ENCODE peak calls at places on chromosome 3, in five cellular contexts. M is T1000, Q is NCI-H446, Y is iPS-NIHi11, A is OCI-M1. F is an unnamed sample.

GRCh38 chr3:71453319-71453718 is 130.2 kb downstream of the FOXP1 start:
- DNase-seq in M (no peak), Q (no peak), Y (no peak), A (no peak), F (no peak)

GRCh38 chr3:55167586-55168317 is 239.9 kb upstream of the LRTM1 start:
- DNase-seq in M (no peak), Q (no peak), Y (no peak), A (no peak), F (no peak)

GRCh38 chr3:38960953-38961622 is 90.7 kb downstream of the SCN11A start:
- DNase-seq in M (no peak), Q (no peak), Y (peak), A (peak), F (peak)

GRCh38 chr3:185200639-185201038 is 47.8 kb upstream of the C3orf70 start:
- DNase-seq in M (no peak), Q (no peak), Y (no peak), A (no peak), F (no peak)

GRCh38 chr3:33312361-33312760 is 35.1 kb downstream of the FBXL2 start:
- DNase-seq in M (no peak), Q (no peak), Y (no peak), A (peak), F (no peak)

GRCh38 chr3:15633766-15634588 is 32.4 kb downstream of the BTD start:
- DNase-seq in M (no peak), Q (no peak), Y (no peak), A (no peak), F (no peak)

GRCh38 chr3:64872385-64872784 is 184.6 kb upstream of the ADAMTS9 start:
- DNase-seq in M (no peak), Q (no peak), Y (no peak), A (no peak), F (no peak)

GRCh38 chr3:185786956-185787877 is 37.6 kb downstream of the IGF2BP2 start:
- DNase-seq in M (no peak), Q (no peak), Y (no peak), A (no peak), F (no peak)

GRCh38 chr3:36494461-36495109 is 114.3 kb downstream of the STAC start:
- DNase-seq in M (no peak), Q (no peak), Y (no peak), A (peak), F (no peak)

GRCh38 chr3:61927332-61927731 is 366.0 kb downstream of the PTPRG start:
- DNase-seq in M (no peak), Q (peak), Y (no peak), A (no peak), F (no peak)

GRCh38 chr3:43363621-43364266 is 77.4 kb downstream of the SNRK start:
- DNase-seq in M (no peak), Q (no peak), Y (no peak), A (no peak), F (no peak)

GRCh38 chr3:45055411-45056143 is 29.5 kb downstream of the CLEC3B start:
- DNase-seq in M (peak), Q (no peak), Y (peak), A (peak), F (peak)

GRCh38 chr3:142886938-142887337 is 1.9 kb downstream of the PCOLCE2 start:
- DNase-seq in M (peak), Q (no peak), Y (no peak), A (peak), F (no peak)

GRCh38 chr3:64008017-64008416 is 15.3 kb downstream of the PSMD6 start:
- DNase-seq in M (no peak), Q (no peak), Y (no peak), A (no peak), F (no peak)

GRCh38 chr3:147930417-147930816 is 521.3 kb downstream of the ZIC1 start:
- DNase-seq in M (no peak), Q (no peak), Y (no peak), A (no peak), F (no peak)

GRCh38 chr3:170811515-170811914 is 58.5 kb downstream of the RPL22L1 start:
- DNase-seq in M (no peak), Q (no peak), Y (no peak), A (no peak), F (no peak)

GRCh38 chr3:173730391-173730790 is 332.8 kb downstream of the NLGN1 start:
- DNase-seq in M (no peak), Q (no peak), Y (no peak), A (no peak), F (no peak)

GRCh38 chr3:160260587-160261270 is 35.5 kb downstream of the C3orf80 start:
- DNase-seq in M (no peak), Q (no peak), Y (no peak), A (peak), F (no peak)

GRCh38 chr3:120145498-120146285 is 51.4 kb upstream of the GSK3B start:
- DNase-seq in M (no peak), Q (no peak), Y (no peak), A (no peak), F (peak)

GRCh38 chr3:84881288-84881687 is 77.5 kb upstream of the CADM2 start:
- DNase-seq in M (no peak), Q (no peak), Y (no peak), A (no peak), F (no peak)

F was measured in SW 1271.